ENCODE peak calls at places on chromosomes 2 and 18, in seven cellular contexts. One of them, this sample, is unnamed.

GRCh38 chr2:216691210-216691741 is 4.1 kb downstream of the IGFBP5 start:
- DNase-seq in K562: peak
- DNase-seq in body of pancreas: peak
- DNase-seq in stomach: peak
- DNase-seq in breast epithelium: peak
- DNase-seq in HCT116: no peak
- DNase-seq in heart left ventricle: peak
- DNase-seq in this sample: peak

GRCh38 chr2:85706604-85707296 is 12.6 kb downstream of the GNLY start:
- DNase-seq in stomach: no peak
- DNase-seq in heart left ventricle: no peak
- DNase-seq in breast epithelium: no peak
- DNase-seq in HCT116: no peak
- DNase-seq in body of pancreas: no peak
- DNase-seq in K562: no peak
- DNase-seq in this sample: no peak

GRCh38 chr2:236673823-236674185 is 104.2 kb downstream of the ACKR3 start:
- DNase-seq in HCT116: no peak
- DNase-seq in body of pancreas: no peak
- DNase-seq in K562: no peak
- DNase-seq in breast epithelium: no peak
- DNase-seq in stomach: no peak
- DNase-seq in heart left ventricle: peak
- DNase-seq in this sample: no peak

GRCh38 chr2:226334981-226335720 is 464.5 kb downstream of the IRS1 start:
- DNase-seq in breast epithelium: no peak
- DNase-seq in stomach: no peak
- DNase-seq in heart left ventricle: no peak
- DNase-seq in body of pancreas: no peak
- DNase-seq in HCT116: peak
- DNase-seq in K562: no peak
- DNase-seq in this sample: no peak

GRCh38 chr2:50975546-50975945 is 56.4 kb downstream of the NRXN1 start:
- DNase-seq in breast epithelium: no peak
- DNase-seq in K562: no peak
- DNase-seq in heart left ventricle: no peak
- DNase-seq in stomach: no peak
- DNase-seq in HCT116: no peak
- DNase-seq in body of pancreas: no peak
- DNase-seq in this sample: no peak

GRCh38 chr2:186780701-186781316 is 68.2 kb downstream of the ZSWIM2 start:
- DNase-seq in stomach: no peak
- DNase-seq in breast epithelium: no peak
- DNase-seq in heart left ventricle: no peak
- DNase-seq in K562: peak
- DNase-seq in body of pancreas: no peak
- DNase-seq in HCT116: peak
- DNase-seq in this sample: no peak

GRCh38 chr2:23595601-23596251 is 210.7 kb downstream of the KLHL29 start:
- DNase-seq in stomach: no peak
- DNase-seq in breast epithelium: peak
- DNase-seq in body of pancreas: no peak
- DNase-seq in HCT116: no peak
- DNase-seq in K562: no peak
- DNase-seq in heart left ventricle: no peak
- DNase-seq in this sample: no peak

GRCh38 chr2:218781691-218782528 is at the start of gene CYP27A1:
- DNase-seq in body of pancreas: peak
- DNase-seq in heart left ventricle: peak
- DNase-seq in HCT116: no peak
- DNase-seq in breast epithelium: peak
- DNase-seq in stomach: peak
- DNase-seq in K562: no peak
- DNase-seq in this sample: peak

GRCh38 chr2:47771211-47771610 is 11.7 kb upstream of the MSH6 start:
- DNase-seq in stomach: no peak
- DNase-seq in HCT116: peak
- DNase-seq in heart left ventricle: no peak
- DNase-seq in breast epithelium: no peak
- DNase-seq in body of pancreas: no peak
- DNase-seq in K562: peak
- DNase-seq in this sample: no peak

GRCh38 chr18:7273301-7273911 is 42.5 kb downstream of the LRRC30 start:
- DNase-seq in breast epithelium: no peak
- DNase-seq in stomach: peak
- DNase-seq in body of pancreas: peak
- DNase-seq in heart left ventricle: peak
- DNase-seq in HCT116: no peak
- DNase-seq in K562: no peak
- DNase-seq in this sample: peak

GRCh38 chr2:152497481-152498052 is 162.6 kb downstream of the FMNL2 start:
- DNase-seq in heart left ventricle: no peak
- DNase-seq in breast epithelium: no peak
- DNase-seq in body of pancreas: peak
- DNase-seq in K562: peak
- DNase-seq in stomach: peak
- DNase-seq in HCT116: peak
- DNase-seq in this sample: no peak

GRCh38 chr2:43131890-43132522 is 94.4 kb downstream of the ZFP36L2 start:
- DNase-seq in stomach: no peak
- DNase-seq in K562: no peak
- DNase-seq in HCT116: no peak
- DNase-seq in body of pancreas: no peak
- DNase-seq in heart left ventricle: no peak
- DNase-seq in breast epithelium: peak
- DNase-seq in this sample: no peak

GRCh38 chr2:118618279-118618678 is 229.2 kb downstream of the EN1 start:
- DNase-seq in breast epithelium: no peak
- DNase-seq in body of pancreas: no peak
- DNase-seq in K562: no peak
- DNase-seq in stomach: no peak
- DNase-seq in HCT116: no peak
- DNase-seq in heart left ventricle: no peak
- DNase-seq in this sample: no peak

GRCh38 chr2:128396500-128396891 is 77.8 kb upstream of the HS6ST1 start:
- DNase-seq in breast epithelium: no peak
- DNase-seq in stomach: peak
- DNase-seq in heart left ventricle: no peak
- DNase-seq in body of pancreas: no peak
- DNase-seq in K562: no peak
- DNase-seq in HCT116: no peak
- DNase-seq in this sample: no peak

GRCh38 chr2:1837458-1837857 is 93.1 kb upstream of the PXDN start:
- DNase-seq in heart left ventricle: no peak
- DNase-seq in body of pancreas: no peak
- DNase-seq in stomach: no peak
- DNase-seq in K562: no peak
- DNase-seq in HCT116: no peak
- DNase-seq in breast epithelium: no peak
- DNase-seq in this sample: no peak

GRCh38 chr2:217599906-217600305 is 402.9 kb downstream of the TNS1 start:
- DNase-seq in K562: peak
- DNase-seq in stomach: no peak
- DNase-seq in HCT116: no peak
- DNase-seq in heart left ventricle: no peak
- DNase-seq in breast epithelium: no peak
- DNase-seq in body of pancreas: no peak
- DNase-seq in this sample: no peak

GRCh38 chr2:53859354-53860159 is at the start of gene GPR75:
- DNase-seq in body of pancreas: peak
- DNase-seq in K562: no peak
- DNase-seq in heart left ventricle: peak
- DNase-seq in breast epithelium: peak
- DNase-seq in stomach: peak
- DNase-seq in HCT116: no peak
- DNase-seq in this sample: peak

GRCh38 chr2:129721841-129722240 is 257.6 kb upstream of the RAB6C start:
- DNase-seq in stomach: no peak
- DNase-seq in heart left ventricle: no peak
- DNase-seq in body of pancreas: no peak
- DNase-seq in breast epithelium: no peak
- DNase-seq in HCT116: no peak
- DNase-seq in K562: no peak
- DNase-seq in this sample: no peak

GRCh38 chr2:17538022-17538843 is 2.3 kb upstream of the VSNL1 start:
- DNase-seq in heart left ventricle: no peak
- DNase-seq in breast epithelium: no peak
- DNase-seq in HCT116: peak
- DNase-seq in body of pancreas: no peak
- DNase-seq in K562: no peak
- DNase-seq in stomach: no peak
- DNase-seq in this sample: no peak

GRCh38 chr2:239305222-239305575 is 95.6 kb downstream of the HDAC4 start:
- DNase-seq in breast epithelium: peak
- DNase-seq in heart left ventricle: peak
- DNase-seq in stomach: no peak
- DNase-seq in K562: no peak
- DNase-seq in HCT116: no peak
- DNase-seq in body of pancreas: peak
- DNase-seq in this sample: peak

GRCh38 chr2:96342085-96342484 is 6.5 kb downstream of the NCAPH start:
- DNase-seq in heart left ventricle: no peak
- DNase-seq in stomach: no peak
- DNase-seq in breast epithelium: no peak
- DNase-seq in HCT116: no peak
- DNase-seq in body of pancreas: no peak
- DNase-seq in K562: peak
- DNase-seq in this sample: no peak

GRCh38 chr2:96156926-96157648 is 11.8 kb upstream of the DUSP2 start:
- DNase-seq in body of pancreas: no peak
- DNase-seq in HCT116: no peak
- DNase-seq in K562: no peak
- DNase-seq in breast epithelium: no peak
- DNase-seq in stomach: no peak
- DNase-seq in heart left ventricle: no peak
- DNase-seq in this sample: peak

GRCh38 chr2:96957299-96957698 is 29.1 kb downstream of the FAM178B start:
- DNase-seq in stomach: no peak
- DNase-seq in body of pancreas: no peak
- DNase-seq in heart left ventricle: no peak
- DNase-seq in K562: no peak
- DNase-seq in breast epithelium: no peak
- DNase-seq in HCT116: no peak
- DNase-seq in this sample: no peak

GRCh38 chr2:128503358-128504241 is 184.9 kb upstream of the HS6ST1 start:
- DNase-seq in K562: no peak
- DNase-seq in breast epithelium: no peak
- DNase-seq in body of pancreas: no peak
- DNase-seq in heart left ventricle: no peak
- DNase-seq in HCT116: no peak
- DNase-seq in stomach: peak
- DNase-seq in this sample: no peak

GRCh38 chr2:152063325-152063924 is 35.4 kb downstream of the CACNB4 start:
- DNase-seq in breast epithelium: no peak
- DNase-seq in HCT116: no peak
- DNase-seq in body of pancreas: no peak
- DNase-seq in K562: no peak
- DNase-seq in heart left ventricle: no peak
- DNase-seq in stomach: no peak
- DNase-seq in this sample: no peak

GRCh38 chr2:172160839-172161238 is 58.1 kb upstream of the DLX2 start:
- DNase-seq in K562: no peak
- DNase-seq in heart left ventricle: no peak
- DNase-seq in body of pancreas: no peak
- DNase-seq in stomach: no peak
- DNase-seq in breast epithelium: no peak
- DNase-seq in HCT116: no peak
- DNase-seq in this sample: no peak

GRCh38 chr2:158686166-158686792 is 108.8 kb upstream of the DAPL1 start:
- DNase-seq in breast epithelium: no peak
- DNase-seq in K562: no peak
- DNase-seq in heart left ventricle: no peak
- DNase-seq in stomach: no peak
- DNase-seq in HCT116: no peak
- DNase-seq in body of pancreas: no peak
- DNase-seq in this sample: no peak

GRCh38 chr2:190121971-190122370 is 59.4 kb upstream of the MSTN start:
- DNase-seq in heart left ventricle: no peak
- DNase-seq in HCT116: peak
- DNase-seq in K562: peak
- DNase-seq in stomach: no peak
- DNase-seq in body of pancreas: no peak
- DNase-seq in breast epithelium: no peak
- DNase-seq in this sample: no peak
- TF ChIP-seq CTCF in heart left ventricle: peak
- TF ChIP-seq CTCF in HCT116: peak
- TF ChIP-seq CTCF in K562: peak
- TF ChIP-seq CTCF in stomach: peak
- TF ChIP-seq CTCF in body of pancreas: no peak
- TF ChIP-seq CTCF in breast epithelium: peak
- TF ChIP-seq CTCF in this sample: no peak

GRCh38 chr18:77140439-77141109 is 8.0 kb upstream of the MBP start:
- DNase-seq in stomach: no peak
- DNase-seq in breast epithelium: no peak
- DNase-seq in K562: no peak
- DNase-seq in heart left ventricle: no peak
- DNase-seq in HCT116: no peak
- DNase-seq in body of pancreas: no peak
- DNase-seq in this sample: no peak
- TF ChIP-seq POLR2A in stomach: no peak
- TF ChIP-seq POLR2A in breast epithelium: no peak
- TF ChIP-seq POLR2A in K562: no peak
- TF ChIP-seq POLR2A in heart left ventricle: no peak
- TF ChIP-seq POLR2A in HCT116: no peak
- TF ChIP-seq POLR2A in body of pancreas: no peak
- TF ChIP-seq POLR2A in this sample: no peak

GRCh38 chr2:192749606-192750200 is 555.0 kb upstream of the TMEFF2 start:
- DNase-seq in K562: no peak
- DNase-seq in breast epithelium: no peak
- DNase-seq in heart left ventricle: no peak
- DNase-seq in HCT116: peak
- DNase-seq in stomach: no peak
- DNase-seq in body of pancreas: no peak
- DNase-seq in this sample: no peak
- TF ChIP-seq CTCF in K562: no peak
- TF ChIP-seq CTCF in breast epithelium: no peak
- TF ChIP-seq CTCF in heart left ventricle: no peak
- TF ChIP-seq CTCF in HCT116: peak
- TF ChIP-seq CTCF in stomach: no peak
- TF ChIP-seq CTCF in body of pancreas: no peak
- TF ChIP-seq CTCF in this sample: no peak

DNA sequence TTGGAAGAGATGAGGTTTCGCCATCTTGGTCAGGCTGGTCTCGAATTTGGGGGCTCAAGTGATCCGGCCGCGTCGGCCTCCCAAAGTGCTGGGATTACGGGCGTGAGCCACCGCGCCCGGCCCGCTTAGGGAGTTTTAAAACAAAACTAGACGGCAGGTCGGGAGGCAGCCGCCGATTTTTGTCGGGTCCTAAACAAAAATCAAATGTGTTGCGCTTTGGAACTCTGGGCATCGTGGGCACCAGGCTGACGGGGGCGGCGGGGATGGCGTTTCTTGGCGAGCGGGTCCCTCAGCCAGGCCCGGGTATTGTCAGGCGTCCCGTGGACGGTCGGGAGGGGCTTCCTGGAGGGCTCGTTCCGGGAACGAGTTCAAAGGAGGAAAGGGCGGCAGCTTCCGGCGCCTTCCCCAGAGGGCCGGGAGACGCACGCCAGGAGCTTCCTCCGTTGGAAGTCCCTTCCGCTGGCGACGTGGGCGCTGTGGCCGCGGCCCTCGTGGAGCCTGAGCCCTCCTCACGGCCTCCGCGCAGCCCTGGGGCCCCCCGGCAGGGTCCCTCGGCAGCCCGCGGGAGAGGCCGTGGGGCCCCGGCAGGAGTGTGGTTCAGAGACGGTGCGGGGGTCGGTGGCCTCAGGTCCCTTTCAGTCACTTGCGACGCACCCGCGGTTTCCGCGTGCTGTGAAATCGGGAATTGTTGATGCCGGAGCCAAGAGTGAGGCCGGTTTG is 59.2 kb downstream of the EMILIN2 start:
- DNase-seq in HCT116: peak
- DNase-seq in body of pancreas: no peak
- DNase-seq in heart left ventricle: peak
- DNase-seq in stomach: peak
- DNase-seq in breast epithelium: no peak
- DNase-seq in K562: no peak
- DNase-seq in this sample: peak
- TF ChIP-seq POLR2A in HCT116: peak
- TF ChIP-seq POLR2A in body of pancreas: no peak
- TF ChIP-seq POLR2A in heart left ventricle: peak
- TF ChIP-seq POLR2A in stomach: no peak
- TF ChIP-seq POLR2A in breast epithelium: peak
- TF ChIP-seq POLR2A in K562: no peak
- TF ChIP-seq POLR2A in this sample: peak

This sample was measured in uterus.